ENCODE peak calls at places on chromosome 3, in five cellular contexts. K is substantia nigra; C is stimulated activated CD4-positive, alpha-beta T cell treated with anti-CD3 and anti-CD28 coated beads, Interleukin-4, amount 100 ng/mL, for 24 hours; G is NAMALWA; I is T-helper 9 cell. H is an unnamed sample.

GRCh38 chr3:194632983-194633348 is 253 bp downstream of the TMEM44 start:
- DNase-seq in C (no peak), I (peak), G (no peak), K (no peak), H (no peak)

GRCh38 chr3:45462522-45463262 is 74.3 kb downstream of the LARS2 start:
- DNase-seq in I (no peak), C (peak), K (no peak), G (peak), H (peak)

GRCh38 chr3:140092883-140093536 is 158.0 kb downstream of the CLSTN2 start:
- DNase-seq in C (no peak), K (no peak), G (peak), I (no peak), H (no peak)

GRCh38 chr3:15794303-15794771 is 3.4 kb downstream of the ANKRD28 start:
- DNase-seq in G (peak), K (no peak), I (no peak), C (no peak), H (no peak)

GRCh38 chr3:4763604-4764247 is 215.5 kb upstream of the BHLHE40 start:
- DNase-seq in K (no peak), G (no peak), C (no peak), I (no peak), H (no peak)

GRCh38 chr3:186451371-186451770 is 89.3 kb upstream of the DGKG start:
- DNase-seq in K (no peak), G (no peak), I (no peak), C (no peak), H (no peak)

GRCh38 chr3:190038050-190038631 is 82.6 kb downstream of the P3H2 start:
- DNase-seq in G (no peak), I (no peak), K (no peak), C (no peak), H (no peak)

GRCh38 chr3:41029356-41029755 is 169.9 kb upstream of the CTNNB1 start:
- DNase-seq in I (no peak), G (no peak), C (no peak), K (no peak), H (no peak)

GRCh38 chr3:40207796-40208195 is 101.7 kb upstream of the EIF1B start:
- DNase-seq in K (no peak), C (no peak), I (no peak), G (no peak), H (no peak)

GRCh38 chr3:42539871-42540714 is 37.6 kb downstream of the VIPR1 start:
- DNase-seq in G (peak), C (peak), I (peak), K (no peak), H (peak)

GRCh38 chr3:160003520-160004128 is 15.0 kb downstream of the IL12A start:
- DNase-seq in G (peak), K (peak), I (no peak), C (peak), H (no peak)

GRCh38 chr3:73786346-73786807 is 161.6 kb upstream of the PDZRN3 start:
- DNase-seq in G (no peak), I (no peak), K (no peak), C (no peak), H (no peak)

GRCh38 chr3:101926594-101927105 is 77.3 kb downstream of the NFKBIZ start:
- DNase-seq in G (no peak), K (no peak), I (no peak), C (no peak), H (no peak)

GRCh38 chr3:132749786-132750185 is 27.6 kb upstream of the NPHP3 start:
- DNase-seq in C (no peak), K (no peak), G (no peak), I (no peak), H (no peak)

GRCh38 chr3:153855772-153856171 is 265.4 kb upstream of the ARHGEF26 start:
- DNase-seq in C (no peak), I (no peak), K (no peak), G (no peak), H (no peak)

GRCh38 chr3:185807455-185808068 is 17.3 kb downstream of the IGF2BP2 start:
- DNase-seq in K (no peak), I (no peak), G (no peak), C (no peak), H (no peak)

GRCh38 chr3:141086188-141086587 is 35.0 kb downstream of the SPSB4 start:
- DNase-seq in C (no peak), I (no peak), G (no peak), K (no peak), H (no peak)

GRCh38 chr3:193788189-193788946 is 195.4 kb downstream of the OPA1 start:
- DNase-seq in C (peak), I (no peak), K (peak), G (peak), H (no peak)

GRCh38 chr3:142734834-142735233 is 11.0 kb downstream of the TRPC1 start:
- DNase-seq in I (no peak), K (no peak), G (no peak), C (no peak), H (no peak)

GRCh38 chr3:39088889-39089288 is 18.5 kb downstream of the GORASP1 start:
- DNase-seq in I (no peak), K (no peak), G (no peak), C (no peak), H (no peak)

GRCh38 chr3:189337672-189338071 is 165.9 kb downstream of the TPRG1 start:
- DNase-seq in C (no peak), K (no peak), I (no peak), G (peak), H (no peak)

GRCh38 chr3:13705702-13706280 is 156.9 kb downstream of the FBLN2 start:
- DNase-seq in I (no peak), C (no peak), G (no peak), K (no peak), H (no peak)

GRCh38 chr3:192273611-192274010 is 453.7 kb downstream of the FGF12 start:
- DNase-seq in K (no peak), C (no peak), I (no peak), G (no peak), H (no peak)

GRCh38 chr3:299590-300301 is 103.2 kb downstream of the CHL1 start:
- DNase-seq in C (no peak), K (no peak), G (no peak), I (no peak), H (no peak)

GRCh38 chr3:46489875-46490274 is 7.9 kb upstream of the RTP3 start:
- DNase-seq in K (no peak), G (no peak), C (no peak), I (no peak), H (peak)

GRCh38 chr3:72633101-72633500 is 215.1 kb downstream of the SHQ1 start:
- DNase-seq in G (no peak), I (no peak), C (no peak), K (no peak), H (no peak)